ENCODE peak calls at places on chromosomes 16 and 17, in ten cellular contexts. One of them, this sample, is unnamed.

GRCh38 chr16:52441886-52442285 is 105.1 kb downstream of the TOX3 start:
- DNase-seq in suprapubic skin: no peak
- DNase-seq in WERI-Rb-1: no peak
- DNase-seq in upper lobe of right lung: no peak
- DNase-seq in stimulated activated CD8-positive, alpha-beta memory T cell treated with anti-CD3 and anti-CD28 coated beads, Interleukin-2, amount 100 ng/mL, for 1 hour: no peak
- DNase-seq in neural crest cell: no peak
- DNase-seq in activated CD8-positive, alpha-beta T cell treated with anti-CD3 and anti-CD28 coated beads for 36 hours: no peak
- DNase-seq in epithelial cell of prostate: no peak
- DNase-seq in aorta: no peak
- DNase-seq in NCI-H460: no peak
- DNase-seq in this sample: no peak

GRCh38 chr17:52035336-52035915 is 123.1 kb downstream of the CA10 start:
- DNase-seq in stimulated activated CD8-positive, alpha-beta memory T cell treated with anti-CD3 and anti-CD28 coated beads, Interleukin-2, amount 100 ng/mL, for 1 hour: no peak
- DNase-seq in aorta: no peak
- DNase-seq in WERI-Rb-1: no peak
- DNase-seq in activated CD8-positive, alpha-beta T cell treated with anti-CD3 and anti-CD28 coated beads for 36 hours: no peak
- DNase-seq in neural crest cell: no peak
- DNase-seq in upper lobe of right lung: no peak
- DNase-seq in epithelial cell of prostate: no peak
- DNase-seq in suprapubic skin: no peak
- DNase-seq in NCI-H460: no peak
- DNase-seq in this sample: peak; percentile 52

GRCh38 chr17:75722076-75722475 is 817 bp downstream of the ITGB4 start:
- DNase-seq in upper lobe of right lung: no peak
- DNase-seq in neural crest cell: no peak
- DNase-seq in NCI-H460: no peak
- DNase-seq in suprapubic skin: no peak
- DNase-seq in stimulated activated CD8-positive, alpha-beta memory T cell treated with anti-CD3 and anti-CD28 coated beads, Interleukin-2, amount 100 ng/mL, for 1 hour: no peak
- DNase-seq in aorta: no peak
- DNase-seq in epithelial cell of prostate: no peak
- DNase-seq in WERI-Rb-1: no peak
- DNase-seq in activated CD8-positive, alpha-beta T cell treated with anti-CD3 and anti-CD28 coated beads for 36 hours: no peak
- DNase-seq in this sample: peak; percentile 86

GRCh38 chr16:80084614-80085013 is 456.2 kb upstream of the DYNLRB2 start:
- DNase-seq in NCI-H460: peak; percentile 67
- DNase-seq in epithelial cell of prostate: no peak
- DNase-seq in upper lobe of right lung: no peak
- DNase-seq in WERI-Rb-1: no peak
- DNase-seq in aorta: peak; percentile 53
- DNase-seq in neural crest cell: peak; percentile 28
- DNase-seq in stimulated activated CD8-positive, alpha-beta memory T cell treated with anti-CD3 and anti-CD28 coated beads, Interleukin-2, amount 100 ng/mL, for 1 hour: no peak
- DNase-seq in activated CD8-positive, alpha-beta T cell treated with anti-CD3 and anti-CD28 coated beads for 36 hours: peak; percentile 13
- DNase-seq in suprapubic skin: no peak
- DNase-seq in this sample: no peak

GRCh38 chr16:56425439-56425832 is at the start of gene AMFR:
- DNase-seq in NCI-H460: peak; percentile 84
- DNase-seq in epithelial cell of prostate: no peak
- DNase-seq in neural crest cell: peak; percentile 56
- DNase-seq in activated CD8-positive, alpha-beta T cell treated with anti-CD3 and anti-CD28 coated beads for 36 hours: peak; percentile 61
- DNase-seq in suprapubic skin: no peak
- DNase-seq in upper lobe of right lung: peak; percentile 87
- DNase-seq in stimulated activated CD8-positive, alpha-beta memory T cell treated with anti-CD3 and anti-CD28 coated beads, Interleukin-2, amount 100 ng/mL, for 1 hour: peak; percentile 40
- DNase-seq in aorta: peak; percentile 76
- DNase-seq in WERI-Rb-1: peak; percentile 60
- DNase-seq in this sample: peak; percentile 93

GRCh38 chr16:55257971-55258613 is 65.9 kb upstream of the IRX6 start:
- DNase-seq in stimulated activated CD8-positive, alpha-beta memory T cell treated with anti-CD3 and anti-CD28 coated beads, Interleukin-2, amount 100 ng/mL, for 1 hour: peak; percentile 4
- DNase-seq in upper lobe of right lung: peak; percentile 86
- DNase-seq in WERI-Rb-1: peak; percentile 63
- DNase-seq in suprapubic skin: peak; percentile 83
- DNase-seq in epithelial cell of prostate: no peak
- DNase-seq in neural crest cell: peak; percentile 70
- DNase-seq in activated CD8-positive, alpha-beta T cell treated with anti-CD3 and anti-CD28 coated beads for 36 hours: peak; percentile 70
- DNase-seq in aorta: peak; percentile 66
- DNase-seq in NCI-H460: no peak
- DNase-seq in this sample: peak; percentile 76

GRCh38 chr17:66248285-66248684 is 19.1 kb upstream of the APOH start:
- DNase-seq in WERI-Rb-1: no peak
- DNase-seq in upper lobe of right lung: no peak
- DNase-seq in NCI-H460: no peak
- DNase-seq in neural crest cell: no peak
- DNase-seq in suprapubic skin: no peak
- DNase-seq in aorta: no peak
- DNase-seq in activated CD8-positive, alpha-beta T cell treated with anti-CD3 and anti-CD28 coated beads for 36 hours: no peak
- DNase-seq in stimulated activated CD8-positive, alpha-beta memory T cell treated with anti-CD3 and anti-CD28 coated beads, Interleukin-2, amount 100 ng/mL, for 1 hour: no peak
- DNase-seq in epithelial cell of prostate: no peak
- DNase-seq in this sample: no peak

GRCh38 chr16:70653406-70653805 is 7.0 kb downstream of the IL34 start:
- DNase-seq in epithelial cell of prostate: no peak
- DNase-seq in stimulated activated CD8-positive, alpha-beta memory T cell treated with anti-CD3 and anti-CD28 coated beads, Interleukin-2, amount 100 ng/mL, for 1 hour: no peak
- DNase-seq in neural crest cell: no peak
- DNase-seq in WERI-Rb-1: no peak
- DNase-seq in NCI-H460: no peak
- DNase-seq in upper lobe of right lung: peak; percentile 3
- DNase-seq in suprapubic skin: no peak
- DNase-seq in activated CD8-positive, alpha-beta T cell treated with anti-CD3 and anti-CD28 coated beads for 36 hours: no peak
- DNase-seq in aorta: no peak
- DNase-seq in this sample: no peak

GRCh38 chr16:56681939-56682702 is at the start of gene MT1X:
- DNase-seq in aorta: peak; percentile 96
- DNase-seq in NCI-H460: peak; percentile 83
- DNase-seq in neural crest cell: peak; percentile 72
- DNase-seq in upper lobe of right lung: peak; percentile 96
- DNase-seq in WERI-Rb-1: peak; percentile 88
- DNase-seq in activated CD8-positive, alpha-beta T cell treated with anti-CD3 and anti-CD28 coated beads for 36 hours: peak; percentile 95
- DNase-seq in suprapubic skin: peak; percentile 96
- DNase-seq in stimulated activated CD8-positive, alpha-beta memory T cell treated with anti-CD3 and anti-CD28 coated beads, Interleukin-2, amount 100 ng/mL, for 1 hour: peak; percentile 79
- DNase-seq in epithelial cell of prostate: peak; percentile 79
- DNase-seq in this sample: peak; percentile 98

GRCh38 chr17:44971776-44972483 is 3.8 kb upstream of the C1QL1 start:
- DNase-seq in suprapubic skin: no peak
- DNase-seq in upper lobe of right lung: no peak
- DNase-seq in aorta: no peak
- DNase-seq in WERI-Rb-1: peak; percentile 47
- DNase-seq in neural crest cell: no peak
- DNase-seq in stimulated activated CD8-positive, alpha-beta memory T cell treated with anti-CD3 and anti-CD28 coated beads, Interleukin-2, amount 100 ng/mL, for 1 hour: no peak
- DNase-seq in epithelial cell of prostate: peak; percentile 72
- DNase-seq in NCI-H460: no peak
- DNase-seq in activated CD8-positive, alpha-beta T cell treated with anti-CD3 and anti-CD28 coated beads for 36 hours: peak; percentile 86
- DNase-seq in this sample: no peak

GRCh38 chr16:7772722-7773121 is 440.1 kb downstream of the RBFOX1 start:
- DNase-seq in epithelial cell of prostate: no peak
- DNase-seq in NCI-H460: no peak
- DNase-seq in WERI-Rb-1: peak; percentile 39
- DNase-seq in suprapubic skin: no peak
- DNase-seq in aorta: no peak
- DNase-seq in neural crest cell: no peak
- DNase-seq in stimulated activated CD8-positive, alpha-beta memory T cell treated with anti-CD3 and anti-CD28 coated beads, Interleukin-2, amount 100 ng/mL, for 1 hour: no peak
- DNase-seq in activated CD8-positive, alpha-beta T cell treated with anti-CD3 and anti-CD28 coated beads for 36 hours: no peak
- DNase-seq in upper lobe of right lung: no peak
- DNase-seq in this sample: no peak

GRCh38 chr17:41919165-41919817 is 540 bp upstream of the ACLY start:
- DNase-seq in suprapubic skin: peak; percentile 82
- DNase-seq in activated CD8-positive, alpha-beta T cell treated with anti-CD3 and anti-CD28 coated beads for 36 hours: no peak
- DNase-seq in NCI-H460: no peak
- DNase-seq in neural crest cell: no peak
- DNase-seq in epithelial cell of prostate: no peak
- DNase-seq in upper lobe of right lung: no peak
- DNase-seq in stimulated activated CD8-positive, alpha-beta memory T cell treated with anti-CD3 and anti-CD28 coated beads, Interleukin-2, amount 100 ng/mL, for 1 hour: no peak
- DNase-seq in WERI-Rb-1: no peak
- DNase-seq in aorta: no peak
- DNase-seq in this sample: no peak

This sample was measured in spleen.